ENCODE peak calls at places on chromosomes 12 and 14, in seven cellular contexts. H is fibroblast of lung; U is left ventricle myocardium inferior; Z is right lobe of liver; F is GM13977; R is GM23338; I is CD4-positive, alpha-beta T cell. C is an unnamed sample.

GRCh38 chr12:113611652-113612051 is 140.0 kb upstream of the LHX5 start:
- DNase-seq in H (no peak), U (no peak), Z (no peak), F (no peak), R (no peak), I (no peak), C (no peak)

GRCh38 chr12:55724226-55724939 is 4.2 kb downstream of the RDH5 start:
- DNase-seq in H (peak; percentile 78), U (peak; percentile 74), Z (peak; percentile 69), F (peak; percentile 59), R (peak; percentile 83), I (peak; percentile 62), C (no peak)

GRCh38 chr14:67240168-67240932 is 885 bp upstream of the PALS1 start:
- DNase-seq in H (no peak), U (peak; percentile 40), Z (peak; percentile 72), F (peak; percentile 13), R (peak; percentile 45), I (peak; percentile 2), C (no peak)

GRCh38 chr12:17076335-17076734 is 470.4 kb upstream of the LMO3 start:
- DNase-seq in H (no peak), U (no peak), Z (no peak), F (no peak), R (peak; percentile 7), I (no peak), C (no peak)

GRCh38 chr12:51851408-51852097 is 3.0 kb upstream of the FIGNL2 start:
- DNase-seq in H (no peak), U (peak; percentile 36), Z (no peak), F (no peak), R (no peak), I (no peak), C (no peak)

GRCh38 chr14:53444677-53445312 is 291.7 kb upstream of the DDHD1 start:
- DNase-seq in H (no peak), U (no peak), Z (no peak), F (no peak), R (no peak), I (no peak), C (no peak)

GRCh38 chr12:954736-955135 is 5.2 kb upstream of the RAD52 start:
- DNase-seq in H (no peak), U (no peak), Z (no peak), F (no peak), R (no peak), I (no peak), C (no peak)

GRCh38 chr14:80003138-80003537 is 208.2 kb downstream of the DIO2 start:
- DNase-seq in H (peak; percentile 1), U (no peak), Z (no peak), F (no peak), R (no peak), I (no peak), C (peak; percentile 33)

GRCh38 chr14:75514673-75515630 is 7.3 kb upstream of the BATF start:
- DNase-seq in H (peak; percentile 41), U (peak; percentile 26), Z (no peak), F (peak; percentile 57), R (peak; percentile 60), I (peak; percentile 40), C (no peak)

GRCh38 chr12:28780096-28780495 is 369.0 kb upstream of the FAR2 start:
- DNase-seq in H (peak; percentile 68), U (no peak), Z (no peak), F (no peak), R (no peak), I (no peak), C (no peak)

GRCh38 chr14:91082282-91082681 is 21.8 kb upstream of the RPS6KA5 start:
- DNase-seq in H (no peak), U (no peak), Z (no peak), F (no peak), R (no peak), I (no peak), C (no peak)

GRCh38 chr14:69260246-69260978 is 454 bp downstream of the GALNT16 start:
- DNase-seq in H (peak; percentile 25), U (no peak), Z (no peak), F (peak; percentile 70), R (peak; percentile 88), I (no peak), C (no peak)

GRCh38 chr14:73008501-73008900 is 18.4 kb downstream of the ZFYVE1 start:
- DNase-seq in H (peak; percentile 75), U (no peak), Z (no peak), F (no peak), R (no peak), I (no peak), C (peak; percentile 59)

GRCh38 chr14:43765474-43765873 is 741.6 kb downstream of the FSCB start:
- DNase-seq in H (no peak), U (no peak), Z (no peak), F (no peak), R (no peak), I (no peak), C (no peak)

GRCh38 chr14:103091041-103091882 is 3.3 kb upstream of the EXOC3L4 start:
- DNase-seq in H (peak; percentile 48), U (peak; percentile 64), Z (peak; percentile 79), F (peak; percentile 94), R (peak; percentile 70), I (peak; percentile 77), C (no peak)
- TF ChIP-seq CTCF in H (peak; percentile 24), U (peak; percentile 68), Z (peak; percentile 60), F (peak; percentile 69), R (peak; percentile 60), I (peak; percentile 71), C (peak; percentile 39)

DNA sequence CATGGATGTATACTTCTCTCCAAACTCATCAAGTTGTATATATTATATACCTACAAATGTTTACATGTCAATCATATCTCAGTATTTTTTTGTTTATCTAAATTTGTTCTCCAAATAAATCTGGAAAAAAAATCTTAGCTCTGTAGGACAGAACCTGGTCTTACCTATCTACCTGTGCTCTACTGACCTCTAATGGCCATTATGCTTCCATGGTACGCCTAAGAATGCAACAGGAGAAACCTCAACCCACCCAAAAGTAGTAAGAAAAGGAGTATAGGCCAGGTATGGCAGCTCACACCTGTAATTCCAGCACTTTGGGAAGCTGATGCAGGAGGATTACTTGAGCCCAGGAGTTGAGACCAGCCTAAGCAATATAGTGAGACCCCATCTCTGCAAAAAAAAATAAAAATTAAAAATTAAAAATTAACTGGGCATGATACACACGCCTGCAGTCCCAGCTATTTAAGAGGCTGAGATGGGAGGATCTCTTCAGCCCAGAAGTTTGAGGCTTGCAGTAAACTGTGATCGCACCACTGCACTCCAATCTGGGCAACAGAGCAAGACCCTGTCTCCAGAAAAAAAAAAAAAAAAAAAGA is 8.7 kb downstream of the OR11H4 start:
- DNase-seq in H (no peak), U (no peak), Z (no peak), F (no peak), R (peak; percentile 66), I (no peak), C (no peak)
- TF ChIP-seq CTCF in H (no peak), U (no peak), Z (peak; percentile 27), F (peak; percentile 38), R (peak; percentile 36), I (no peak), C (no peak)

GRCh38 chr12:63445266-63445665 is 223.0 kb downstream of the DPY19L2 start:
- DNase-seq in H (no peak), U (no peak), Z (no peak), F (no peak), R (no peak), I (no peak), C (no peak)
- TF ChIP-seq CTCF in H (no peak), U (no peak), Z (no peak), F (no peak), R (no peak), I (no peak), C (no peak)

GRCh38 chr12:90027889-90028570 is 319.4 kb upstream of the ATP2B1 start:
- DNase-seq in H (no peak), U (no peak), Z (no peak), F (no peak), R (no peak), I (no peak), C (no peak)

GRCh38 chr12:90026516-90026915 is 317.9 kb upstream of the ATP2B1 start:
- DNase-seq in H (no peak), U (no peak), Z (no peak), F (no peak), R (no peak), I (no peak), C (no peak)

GRCh38 chr12:90028620-90029051 is 320.0 kb upstream of the ATP2B1 start:
- DNase-seq in H (no peak), U (no peak), Z (no peak), F (no peak), R (no peak), I (no peak), C (no peak)

GRCh38 chr12:90027041-90027440 is 318.4 kb upstream of the ATP2B1 start:
- DNase-seq in H (no peak), U (no peak), Z (no peak), F (no peak), R (no peak), I (no peak), C (no peak)

DNA sequence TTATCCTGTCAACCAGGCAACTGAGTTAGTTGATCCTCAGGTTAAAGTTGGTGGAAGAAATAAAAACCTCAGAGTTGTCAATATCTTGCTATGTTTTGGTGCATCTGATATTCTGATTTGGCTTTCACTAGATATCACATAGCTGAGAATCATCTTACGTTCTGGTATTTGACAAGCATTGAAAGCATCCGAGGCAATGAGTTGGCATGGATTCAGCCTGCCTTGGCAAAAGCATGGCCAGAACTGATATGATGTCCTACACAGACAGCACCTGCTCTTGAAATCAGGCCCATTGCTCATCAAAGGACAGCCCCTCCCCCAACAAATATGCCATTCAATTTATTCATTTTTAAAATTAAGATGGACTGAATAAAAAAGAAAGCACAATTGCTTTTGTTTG is 320.7 kb upstream of the ATP2B1 start:
- DNase-seq in H (no peak), U (no peak), Z (no peak), F (no peak), R (no peak), I (no peak), C (no peak)
- TF ChIP-seq CTCF in H (no peak), U (no peak), Z (no peak), F (no peak), R (no peak), I (no peak), C (no peak)

GRCh38 chr12:108302471-108303311 is 36.4 kb downstream of the CMKLR1 start:
- DNase-seq in H (peak; percentile 21), U (peak; percentile 88), Z (peak; percentile 44), F (no peak), R (peak; percentile 83), I (no peak), C (no peak)
- TF ChIP-seq CTCF in H (no peak), U (peak; percentile 43), Z (no peak), F (no peak), R (peak; percentile 56), I (no peak), C (no peak)

GRCh38 chr12:34016361-34016760 is 5.9 kb upstream of the ALG10 start:
- DNase-seq in H (no peak), U (no peak), Z (no peak), F (no peak), R (peak; percentile 41), I (no peak), C (no peak)
- TF ChIP-seq CTCF in H (no peak), U (no peak), Z (no peak), F (no peak), R (peak; percentile 35), I (no peak), C (no peak)

DNA sequence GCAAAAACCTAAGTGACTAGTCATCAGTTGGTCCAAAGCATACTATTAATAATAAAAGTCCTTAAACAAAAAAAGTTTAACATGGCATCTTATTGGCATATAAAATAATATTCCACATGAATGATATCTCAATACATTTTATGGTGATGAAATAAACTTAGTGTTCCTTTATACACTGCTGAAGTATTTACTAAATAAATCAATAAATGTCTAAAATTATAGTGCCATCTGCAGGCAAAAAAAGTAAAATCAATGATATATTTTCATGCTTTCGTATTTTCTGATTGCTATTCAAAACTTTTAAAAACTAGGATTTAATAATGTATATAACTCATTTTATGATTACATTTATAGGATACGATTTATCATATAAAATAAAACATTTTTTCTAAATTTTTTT is 30.5 kb downstream of the PUS7L start:
- DNase-seq in H (peak; percentile 33), U (no peak), Z (no peak), F (no peak), R (no peak), I (no peak), C (no peak)
- TF ChIP-seq CTCF in H (peak; percentile 8), U (peak; percentile 11), Z (peak; percentile 46), F (peak; percentile 23), R (no peak), I (peak; percentile 45), C (no peak)